ENCODE peak calls at places on chromosomes 12 and 14, in ten cellular contexts. Q is Peyer's patch, O is fibroblast of the aortic adventitia, Y is astrocyte of the spinal cord, F is AG10803, M is upper lobe of right lung, I is mucosa of descending colon, S is astrocyte of the cerebellum, G is A549, R is AG04450. N is an unnamed sample.
A peak's percentile ranks its signal among the peaks of the same experiment; 100 is the strongest.

GRCh38 chr14:20455355-20456300 is 602 bp downstream of the APEX1 start:
- DNase-seq in Q (no peak), O (peak; percentile 91), Y (no peak), F (peak; percentile 81), M (no peak), I (no peak), S (peak; percentile 68), G (no peak), R (peak; percentile 72), N (peak; percentile 82)

GRCh38 chr12:120719496-120720233 is 6.0 kb upstream of the ACADS start:
- DNase-seq in Q (no peak), O (no peak), Y (no peak), F (peak; percentile 37), M (no peak), I (no peak), S (no peak), G (no peak), R (no peak), N (no peak)

GRCh38 chr14:19949218-19949617 is 18.5 kb downstream of the OR4K1 start:
- DNase-seq in Q (no peak), O (no peak), Y (no peak), F (no peak), M (no peak), I (no peak), S (no peak), G (no peak), R (no peak), N (no peak)

GRCh38 chr14:54354096-54354495 is 42.7 kb upstream of the CDKN3 start:
- DNase-seq in Q (no peak), O (peak; percentile 27), Y (no peak), F (no peak), M (no peak), I (peak; percentile 33), S (no peak), G (no peak), R (no peak), N (peak; percentile 78)

GRCh38 chr12:51974646-51975045 is 23.1 kb downstream of the ACVR1B start:
- DNase-seq in Q (no peak), O (no peak), Y (no peak), F (no peak), M (no peak), I (no peak), S (no peak), G (no peak), R (no peak), N (no peak)

GRCh38 chr12:48414046-48414445 is 58.3 kb upstream of the ANP32D start:
- DNase-seq in Q (no peak), O (no peak), Y (no peak), F (no peak), M (no peak), I (no peak), S (no peak), G (no peak), R (no peak), N (peak; percentile 30)

GRCh38 chr14:102445066-102445465 is 64.5 kb downstream of the ANKRD9 start:
- DNase-seq in Q (no peak), O (no peak), Y (no peak), F (no peak), M (no peak), I (no peak), S (no peak), G (no peak), R (no peak), N (no peak)

GRCh38 chr14:61403411-61403810 is 82.0 kb downstream of the PRKCH start:
- DNase-seq in Q (no peak), O (no peak), Y (no peak), F (no peak), M (no peak), I (no peak), S (no peak), G (no peak), R (no peak), N (peak; percentile 30)

GRCh38 chr12:47946413-47947107 is 16.8 kb upstream of the TMEM106C start:
- DNase-seq in Q (peak; percentile 63), O (no peak), Y (no peak), F (peak; percentile 24), M (no peak), I (peak; percentile 47), S (no peak), G (no peak), R (no peak), N (no peak)

GRCh38 chr14:49050836-49051235 is 535.3 kb downstream of the RPS29 start:
- DNase-seq in Q (no peak), O (no peak), Y (no peak), F (no peak), M (no peak), I (no peak), S (no peak), G (no peak), R (no peak), N (no peak)

GRCh38 chr12:10179871-10180270 is 1.0 kb downstream of the TMEM52B start:
- DNase-seq in Q (no peak), O (no peak), Y (no peak), F (no peak), M (no peak), I (no peak), S (no peak), G (no peak), R (no peak), N (no peak)

DNA sequence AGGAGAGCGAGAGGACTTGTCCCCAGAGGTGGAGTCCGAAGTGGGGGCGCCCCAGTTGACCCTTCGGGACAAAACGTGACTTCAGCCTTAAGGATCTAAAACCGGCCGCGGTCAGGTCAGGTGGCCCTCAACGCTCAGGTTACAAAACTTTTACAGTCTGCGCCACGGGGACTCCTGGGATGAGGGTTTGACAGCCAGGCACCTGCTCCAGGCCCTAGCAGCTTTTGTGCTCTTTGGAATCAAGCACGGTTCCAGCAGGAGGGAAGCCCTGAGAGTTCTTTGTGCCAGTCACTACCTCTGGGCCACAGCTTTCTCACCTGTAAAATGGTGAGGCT is 337 bp downstream of the ZC2HC1C start:
- DNase-seq in Q (no peak), O (no peak), Y (no peak), F (no peak), M (no peak), I (no peak), S (no peak), G (no peak), R (no peak), N (no peak)
- H3K4me3 ChIP-seq in Q (peak overlapping the region; percentile 62), O (peak overlapping the region; percentile 66), Y (peak overlapping the region; percentile 52), F (peak overlapping the region; percentile 71), M (peak overlapping the region; percentile 58), I (peak overlapping the region; percentile 28), S (peak overlapping the region; percentile 55), G (peak overlapping the region; percentile 61), R (peak overlapping the region; percentile 63), N (peak overlapping the region; percentile 58)

DNA sequence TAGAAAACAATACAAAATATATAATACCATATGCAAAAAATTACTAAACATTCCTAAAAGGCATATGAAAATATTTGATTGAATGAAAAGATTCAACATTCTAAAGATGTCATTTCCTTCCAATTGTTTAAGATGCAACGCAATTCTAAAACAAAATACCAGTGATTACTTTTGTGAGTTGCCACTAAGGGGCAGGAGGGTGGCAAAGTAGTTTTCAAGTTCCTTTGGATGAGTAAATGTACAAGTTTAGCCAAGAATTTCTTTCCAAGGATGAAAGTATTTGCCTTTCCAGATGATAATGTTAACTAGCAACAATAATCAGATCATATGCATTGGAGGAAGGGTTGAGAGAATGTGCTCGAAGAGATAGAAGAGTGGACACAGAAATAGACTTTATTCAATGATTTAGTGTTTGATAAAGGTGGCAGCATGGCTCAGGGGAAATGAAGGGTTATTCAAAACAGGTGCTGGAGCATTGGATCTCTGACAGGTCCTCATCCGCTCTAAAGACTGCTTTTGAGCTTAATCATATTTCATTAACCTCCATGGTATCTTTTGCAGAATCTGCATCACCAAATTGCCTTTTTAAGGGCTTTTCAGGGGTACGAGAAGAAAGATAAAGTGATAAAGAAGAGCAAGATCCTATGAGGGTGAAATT is 678.5 kb upstream of the TBX3 start:
- DNase-seq in Q (no peak), O (peak; percentile 63), Y (no peak), F (peak; percentile 60), M (no peak), I (no peak), S (no peak), G (no peak), R (no peak), N (no peak)
- TF ChIP-seq CTCF in Q (no peak), O (peak; percentile 43), Y (no peak), F (peak; percentile 58), M (no peak), I (no peak), S (no peak), G (no peak), R (peak; percentile 23), N (no peak)

DNA sequence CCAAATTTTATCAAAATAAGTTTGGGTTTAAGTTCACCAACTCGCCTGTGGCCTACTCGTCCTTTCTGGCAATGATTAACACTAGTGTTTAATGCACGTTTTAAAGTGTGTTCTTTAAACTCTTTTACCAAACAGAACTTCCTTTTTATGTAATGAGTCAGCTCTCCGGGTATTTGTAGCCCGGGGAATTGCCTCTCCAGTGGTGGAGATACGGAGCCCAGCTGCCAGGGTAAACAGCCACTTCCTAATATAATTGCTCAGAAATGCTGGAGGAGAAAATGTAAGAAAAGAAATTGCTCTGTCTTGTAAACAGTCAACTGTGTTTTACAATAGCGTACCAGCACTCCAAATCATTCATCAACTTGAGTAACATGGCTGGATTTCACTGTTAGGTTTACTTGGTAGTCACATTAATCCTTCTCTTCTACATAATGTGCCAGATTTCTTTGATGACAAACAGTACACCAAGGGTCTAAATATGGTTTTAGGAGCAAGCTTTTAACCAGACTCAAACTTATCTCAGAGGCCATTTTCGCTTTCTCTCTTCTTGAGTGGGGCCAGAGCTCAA is 101.1 kb upstream of the SLC38A2 start:
- DNase-seq in Q (peak; percentile 50), O (peak; percentile 98), Y (peak; percentile 94), F (peak; percentile 94), M (peak; percentile 73), I (peak; percentile 74), S (peak; percentile 84), G (peak; percentile 96), R (peak; percentile 87), N (no peak)
- H3K4me3 ChIP-seq in Q (no peak overlapping the region), O (no peak overlapping the region), Y (no peak overlapping the region), F (no peak overlapping the region), M (no peak overlapping the region), I (no peak overlapping the region), S (no peak overlapping the region), G (peak overlapping the region; percentile 20), R (no peak overlapping the region), N (no peak overlapping the region)

GRCh38 chr12:46945591-46945990 is 119.8 kb upstream of the SLC38A4 start:
- DNase-seq in Q (no peak), O (no peak), Y (no peak), F (no peak), M (no peak), I (no peak), S (no peak), G (no peak), R (no peak), N (no peak)

GRCh38 chr12:46944771-46945170 is 119.0 kb upstream of the SLC38A4 start:
- DNase-seq in Q (no peak), O (no peak), Y (no peak), F (no peak), M (no peak), I (no peak), S (no peak), G (no peak), R (no peak), N (no peak)

GRCh38 chr12:46946137-46946536 is 120.3 kb upstream of the SLC38A4 start:
- DNase-seq in Q (no peak), O (no peak), Y (no peak), F (peak; percentile 58), M (no peak), I (no peak), S (no peak), G (no peak), R (peak; percentile 56), N (no peak)

GRCh38 chr12:46942579-46942978 is 116.8 kb upstream of the SLC38A4 start:
- DNase-seq in Q (no peak), O (peak; percentile 49), Y (peak; percentile 57), F (peak; percentile 86), M (no peak), I (no peak), S (no peak), G (no peak), R (no peak), N (no peak)

GRCh38 chr12:46944104-46944503 is 118.3 kb upstream of the SLC38A4 start:
- DNase-seq in Q (no peak), O (peak; percentile 76), Y (peak; percentile 59), F (peak; percentile 74), M (no peak), I (no peak), S (no peak), G (peak; percentile 71), R (no peak), N (peak; percentile 24)
- TF ChIP-seq CTCF in Q (no peak), O (peak; percentile 51), Y (peak; percentile 21), F (peak; percentile 49), M (no peak), I (no peak), S (peak; percentile 31), G (no peak), R (peak; percentile 43), N (peak; percentile 49)